ENCODE peak calls at places on chromosome 9, in four cellular contexts. J is upper lobe of right lung, S is endothelial cell of umbilical vein, M is suprapubic skin. H is an unnamed sample.

GRCh38 chr9:98775831-98776441 is 20.4 kb downstream of the ANKS6 start:
- DNase-seq in M (no peak), S (peak; percentile 68), J (no peak), H (no peak)

GRCh38 chr9:137240321-137240840 is 706 bp upstream of the TUBB4B start:
- DNase-seq in M (peak; percentile 91), S (peak; percentile 75), J (peak; percentile 93), H (peak; percentile 84)

GRCh38 chr9:124839612-124840299 is 13.5 kb upstream of the WDR38 start:
- DNase-seq in J (no peak), M (no peak), S (peak; percentile 62), H (no peak)

GRCh38 chr9:98793031-98793430 is 3.3 kb downstream of the ANKS6 start:
- DNase-seq in M (no peak), S (no peak), J (no peak), H (no peak)

GRCh38 chr9:134455537-134455936 is 129.3 kb downstream of the RXRA start:
- DNase-seq in J (no peak), S (no peak), M (no peak), H (no peak)

GRCh38 chr9:94563548-94563947 is 8.7 kb downstream of the PCAT7 start:
- DNase-seq in S (no peak), J (no peak), M (no peak), H (no peak)

GRCh38 chr9:116145036-116145435 is 8.6 kb upstream of the PAPPA start:
- DNase-seq in M (no peak), S (no peak), J (no peak), H (no peak)

GRCh38 chr9:136409557-136410455 is 608 bp downstream of the ENTR1 start:
- DNase-seq in J (peak; percentile 76), S (peak; percentile 44), M (no peak), H (no peak)

GRCh38 chr9:581673-582497 is 259.6 kb upstream of the DMRT1 start:
- DNase-seq in S (no peak), M (no peak), J (no peak), H (no peak)

GRCh38 chr9:21993893-21994525 is at the start of gene CDKN2A:
- DNase-seq in S (peak; percentile 26), M (no peak), J (peak; percentile 78), H (no peak)

GRCh38 chr9:135215571-135216161 is 128.2 kb downstream of the OLFM1 start:
- DNase-seq in S (no peak), J (peak; percentile 71), M (peak; percentile 79), H (peak; percentile 49)

GRCh38 chr9:88007291-88007650 is 32.9 kb upstream of the CDK20 start:
- DNase-seq in S (no peak), M (no peak), J (no peak), H (no peak)

GRCh38 chr9:29212590-29213373 is 1639.5 kb upstream of the C9orf72 start:
- DNase-seq in J (peak; percentile 53), S (no peak), M (no peak), H (no peak)

GRCh38 chr9:3497406-3497805 is 28.4 kb downstream of the RFX3 start:
- DNase-seq in M (no peak), J (no peak), S (peak; percentile 52), H (no peak)

GRCh38 chr9:109206670-109207069 is 39.6 kb upstream of the FRRS1L start:
- DNase-seq in J (no peak), M (no peak), S (no peak), H (no peak)

GRCh38 chr9:115999498-115999897 is 154.1 kb upstream of the PAPPA start:
- DNase-seq in J (no peak), M (no peak), S (peak; percentile 40), H (no peak)

GRCh38 chr9:8599937-8600336 is 800.4 kb upstream of the DMAC1 start:
- DNase-seq in J (no peak), S (no peak), M (no peak), H (no peak)

GRCh38 chr9:81032030-81032572 is 657.2 kb downstream of the TLE1 start:
- DNase-seq in S (no peak), M (no peak), J (no peak), H (no peak)

GRCh38 chr9:133855802-133856592 is 117.8 kb upstream of the SARDH start:
- DNase-seq in M (no peak), J (peak; percentile 74), S (peak; percentile 89), H (no peak)

GRCh38 chr9:82164159-82164558 is 175.6 kb downstream of the SPATA31D1 start:
- DNase-seq in J (no peak), M (no peak), S (no peak), H (no peak)

GRCh38 chr9:108815156-108815555 is 40.6 kb downstream of the ACTL7B start:
- DNase-seq in M (no peak), J (no peak), S (no peak), H (no peak)

GRCh38 chr9:10226996-10227395 is 385.8 kb downstream of the PTPRD start:
- DNase-seq in J (no peak), M (no peak), S (no peak), H (no peak)

GRCh38 chr9:5186416-5187169 is 1.2 kb upstream of the INSL6 start:
- DNase-seq in M (no peak), S (peak; percentile 69), J (no peak), H (no peak)

GRCh38 chr9:16575142-16575877 is 295.2 kb downstream of the BNC2 start:
- DNase-seq in J (no peak), S (peak; percentile 17), M (no peak), H (no peak)

GRCh38 chr9:113238859-113239231 is 17.5 kb downstream of the SLC31A1 start:
- DNase-seq in S (no peak), M (no peak), J (no peak), H (no peak)

GRCh38 chr9:122498883-122499288 is 11.7 kb upstream of the OR1J2 start:
- DNase-seq in S (peak; percentile 56), M (no peak), J (no peak), H (no peak)

GRCh38 chr9:131999692-132000551 is 79.7 kb downstream of the MED27 start:
- DNase-seq in J (no peak), S (peak; percentile 48), M (no peak), H (no peak)

GRCh38 chr9:121610638-121610953 is 40.8 kb upstream of the DAB2IP start:
- DNase-seq in J (no peak), S (no peak), M (no peak), H (no peak)

GRCh38 chr9:138114501-138115245 is 237.1 kb downstream of the CACNA1B start:
- DNase-seq in M (no peak), J (peak; percentile 27), S (no peak), H (no peak)

GRCh38 chr9:3177921-3178320 is 334.0 kb upstream of the PUM3 start:
- DNase-seq in M (no peak), J (no peak), S (no peak), H (no peak)

GRCh38 chr9:93085676-93086075 is 10.3 kb upstream of the CARD19 start:
- DNase-seq in J (peak; percentile 9), S (no peak), M (peak; percentile 34), H (no peak)

GRCh38 chr9:122029898-122030297 is 63.2 kb downstream of the TTLL11 start:
- DNase-seq in S (no peak), J (no peak), M (no peak), H (no peak)

GRCh38 chr9:2126331-2126789 is 111.2 kb downstream of the SMARCA2 start:
- DNase-seq in J (no peak), M (no peak), S (no peak), H (no peak)

GRCh38 chr9:35666045-35666444 is 1.1 kb upstream of the ARHGEF39 start:
- DNase-seq in M (no peak), S (no peak), J (no peak), H (no peak)
- H3K27me3 ChIP-seq in M (no peaks in the 10 kb centered on the region), S (no peaks in the 10 kb centered on the region), J (no peaks in the 10 kb centered on the region), H (no peaks in the 10 kb centered on the region)

GRCh38 chr9:126678989-126679388 is 65.3 kb downstream of the LMX1B start:
- DNase-seq in J (no peak), M (no peak), S (no peak), H (no peak)
- H3K27me3 ChIP-seq in J (peaks cover 68% of the 10 kb centered on the region), M (peaks cover 73% of the 10 kb centered on the region), S (peaks cover 65% of the 10 kb centered on the region), H (peaks cover 98% of the 10 kb centered on the region)

GRCh38 chr9:130662927-130663257 is 1.5 kb upstream of the PRDM12 start:
- DNase-seq in M (no peak), J (no peak), S (no peak), H (no peak)

GRCh38 chr9:130662099-130662926 is 2.1 kb upstream of the PRDM12 start:
- DNase-seq in S (no peak), J (no peak), M (no peak), H (no peak)

GRCh38 chr9:130660683-130661460 is 3.5 kb upstream of the PRDM12 start:
- DNase-seq in M (no peak), S (no peak), J (no peak), H (no peak)

GRCh38 chr9:130660326-130660682 is 4.1 kb upstream of the PRDM12 start:
- DNase-seq in J (no peak), S (no peak), M (no peak), H (no peak)

DNA sequence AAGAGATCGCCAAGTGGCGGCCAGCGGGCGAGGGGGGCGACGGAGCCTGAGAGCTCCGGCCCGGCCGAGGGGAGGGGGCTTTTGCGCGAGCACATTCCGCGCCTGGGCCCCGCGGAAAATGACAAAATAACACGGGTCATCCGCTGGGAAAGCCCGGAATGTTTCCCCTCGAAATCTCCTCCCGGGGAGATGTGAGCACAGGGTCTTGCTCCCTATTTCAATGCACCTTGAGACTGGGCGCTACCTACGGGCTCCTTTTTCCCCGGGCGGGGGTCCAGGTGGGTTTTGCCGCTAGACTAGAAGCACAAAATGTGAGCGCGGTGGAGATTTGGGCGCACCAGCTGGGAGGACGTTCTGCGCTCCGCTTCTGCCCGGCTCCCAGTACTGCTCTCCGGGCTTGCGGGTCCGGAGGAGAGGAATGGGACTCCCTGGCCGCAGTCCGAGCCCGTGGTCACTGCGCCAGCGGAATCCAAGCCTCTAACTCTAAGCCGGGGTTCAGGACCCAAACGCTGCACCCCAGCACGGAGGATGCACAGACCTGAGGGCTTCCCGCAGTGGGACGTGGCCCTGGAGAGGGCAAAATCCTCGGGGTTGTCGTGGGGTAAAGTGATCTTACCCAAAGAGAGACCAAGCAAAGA is 2.8 kb upstream of the PRDM12 start:
- DNase-seq in J (no peak), S (no peak), M (no peak), H (no peak)
- H3K27me3 ChIP-seq in J (peaks cover 100% of the 10 kb centered on the region), S (peaks cover 81% of the 10 kb centered on the region), M (peaks cover 100% of the 10 kb centered on the region), H (peaks cover 100% of the 10 kb centered on the region)

GRCh38 chr9:128406848-128407391 is 13.7 kb upstream of the CERCAM start:
- DNase-seq in J (no peak), S (no peak), M (no peak), H (no peak)

GRCh38 chr9:128405780-128406171 is 14.9 kb upstream of the CERCAM start:
- DNase-seq in S (no peak), M (no peak), J (no peak), H (no peak)

GRCh38 chr9:128404579-128404978 is 16.1 kb upstream of the CERCAM start:
- DNase-seq in M (no peak), S (no peak), J (no peak), H (no peak)

GRCh38 chr9:128408963-128409431 is 11.7 kb upstream of the CERCAM start:
- DNase-seq in M (no peak), S (no peak), J (no peak), H (no peak)

DNA sequence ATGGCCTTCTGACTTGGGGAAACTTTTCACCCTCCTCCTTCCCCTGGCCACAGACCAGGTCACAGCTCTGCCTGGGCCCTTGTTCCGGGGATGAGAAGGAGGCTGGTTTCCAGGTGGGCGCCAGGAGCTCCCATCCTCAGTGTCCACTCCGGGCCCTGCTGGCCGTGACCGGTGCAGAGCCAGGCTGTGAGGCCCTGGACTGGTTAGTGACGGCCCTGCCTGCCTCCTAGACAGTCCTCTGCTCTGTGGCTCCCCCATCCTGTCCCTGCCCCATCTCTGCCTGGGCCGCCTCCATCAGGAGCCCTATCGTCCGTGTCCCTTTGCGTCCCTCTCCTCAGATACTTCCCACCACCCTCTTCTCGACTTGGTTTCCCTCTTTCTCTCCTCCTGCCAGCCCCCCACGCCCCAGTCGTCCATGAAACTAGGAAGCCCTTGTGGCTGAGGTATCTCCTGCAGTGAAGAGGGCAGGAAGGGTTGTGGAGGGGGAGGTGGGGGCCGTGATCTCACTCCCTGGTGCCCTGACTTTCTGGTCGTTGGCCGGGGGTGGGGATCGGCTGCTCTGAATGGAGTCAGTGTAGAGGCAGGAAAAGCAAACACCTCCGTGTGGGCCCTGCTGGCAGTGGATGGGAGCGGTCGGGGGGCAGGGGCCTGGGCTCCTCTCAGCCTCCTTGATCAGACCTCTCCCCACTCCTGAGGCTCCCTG is 15.4 kb upstream of the CERCAM start:
- DNase-seq in M (no peak), S (no peak), J (no peak), H (no peak)
- H3K27me3 ChIP-seq in M (no peaks in the 10 kb centered on the region), S (no peaks in the 10 kb centered on the region), J (no peaks in the 10 kb centered on the region), H (peaks cover 77% of the 10 kb centered on the region)